ENCODE peak calls at places on chromosome 14, in seven cellular contexts. T, D, W, I, X, Q and E are unnamed samples.

GRCh38 chr14:94295360-94296180 is 2.5 kb upstream of the SERPINA10 start:
- DNase-seq in I (no peak), Q (no peak), D (no peak), T (no peak), W (no peak), X (no peak), E (no peak)

GRCh38 chr14:72178517-72178916 is 246.3 kb downstream of the RGS6 start:
- DNase-seq in T (no peak), X (no peak), I (no peak), W (no peak), D (no peak), Q (no peak), E (peak; percentile 6)

GRCh38 chr14:55847766-55848165 is 267.8 kb downstream of the KTN1 start:
- DNase-seq in I (no peak), T (no peak), W (no peak), D (no peak), Q (no peak), X (no peak), E (no peak)

GRCh38 chr14:37591941-37592287 is 3.1 kb downstream of the FOXA1 start:
- DNase-seq in T (no peak), X (no peak), Q (no peak), D (no peak), I (no peak), W (no peak), E (no peak)

GRCh38 chr14:82345149-82345548 is 811.5 kb upstream of the SEL1L start:
- DNase-seq in W (no peak), D (no peak), Q (no peak), I (no peak), T (no peak), X (no peak), E (no peak)

GRCh38 chr14:67680121-67680602 is 5.7 kb upstream of the VTI1B start:
- DNase-seq in X (peak; percentile 81), D (peak; percentile 90), T (no peak), W (no peak), I (no peak), Q (no peak), E (no peak)

GRCh38 chr14:94164685-94165431 is 9.3 kb upstream of the PPP4R4 start:
- DNase-seq in W (no peak), T (no peak), X (no peak), Q (no peak), D (no peak), I (no peak), E (no peak)

GRCh38 chr14:35254736-35255135 is 37.4 kb upstream of the PSMA6 start:
- DNase-seq in X (no peak), D (peak; percentile 64), W (no peak), T (no peak), I (no peak), Q (no peak), E (no peak)

GRCh38 chr14:102020058-102020971 is 55.9 kb downstream of the DYNC1H1 start:
- DNase-seq in Q (no peak), D (no peak), W (no peak), I (no peak), X (no peak), T (no peak), E (no peak)

GRCh38 chr14:62269204-62269603 is 507.0 kb downstream of the SNAPC1 start:
- DNase-seq in T (no peak), W (no peak), D (no peak), Q (no peak), X (no peak), I (no peak), E (no peak)

GRCh38 chr14:66403183-66403582 is 83.0 kb upstream of the CCDC196 start:
- DNase-seq in D (no peak), Q (peak; percentile 40), I (no peak), X (peak; percentile 0), W (no peak), T (no peak), E (no peak)

GRCh38 chr14:32618991-32619390 is 289.9 kb downstream of the AKAP6 start:
- DNase-seq in T (no peak), D (no peak), X (no peak), I (no peak), Q (no peak), W (no peak), E (no peak)

GRCh38 chr14:22391908-22392307 is 197.1 kb downstream of the DAD1 start:
- DNase-seq in Q (peak; percentile 73), X (peak; percentile 62), W (peak; percentile 34), D (peak; percentile 68), I (peak; percentile 41), T (peak; percentile 28), E (peak; percentile 46)

GRCh38 chr14:66119805-66120204 is 366.4 kb upstream of the CCDC196 start:
- DNase-seq in D (no peak), X (no peak), W (no peak), I (no peak), T (no peak), Q (no peak), E (no peak)

GRCh38 chr14:78310263-78310662 is 140.1 kb downstream of the NRXN3 start:
- DNase-seq in I (no peak), Q (no peak), T (no peak), W (no peak), D (no peak), X (no peak), E (no peak)
- TF ChIP-seq YY1 in I (no peak), Q (no peak), T (no peak), W (no peak), D (no peak), X (no peak), E (no peak)

DNA sequence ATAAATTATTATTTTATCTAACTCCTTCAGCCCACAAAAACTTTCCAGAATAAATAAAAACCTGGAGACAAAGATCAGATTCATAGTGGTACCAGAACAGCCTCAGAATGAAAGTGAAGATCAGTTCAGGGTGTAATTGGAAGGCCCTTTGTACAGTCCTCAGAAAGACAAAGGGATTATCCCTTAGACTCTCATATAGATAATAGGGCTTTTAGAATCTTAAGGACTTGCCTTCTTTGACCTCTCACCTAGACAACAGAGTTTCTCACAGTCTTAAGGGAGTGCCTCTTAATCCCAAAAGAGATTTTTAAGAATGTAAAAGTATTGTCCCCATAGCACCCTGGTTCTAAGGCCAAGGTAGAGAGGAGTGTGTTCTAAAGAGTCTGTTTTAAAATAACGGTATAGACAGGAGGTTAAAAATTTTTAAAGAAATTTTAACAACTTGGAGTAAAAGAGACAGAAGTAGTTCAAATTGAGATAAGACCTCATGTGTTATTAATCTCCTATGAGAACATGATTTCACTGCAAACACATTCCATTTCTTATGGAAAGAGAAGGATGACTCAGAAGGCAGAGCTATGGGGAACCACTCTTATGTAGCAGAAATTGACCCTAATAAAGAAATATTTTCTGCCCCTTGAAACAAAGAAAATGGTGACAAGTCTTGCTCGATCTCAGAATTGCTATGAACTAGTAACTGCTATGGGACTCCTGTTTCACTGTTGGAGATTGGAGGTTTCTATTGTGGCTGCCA is 24.2 kb upstream of the NOVA1 start:
- DNase-seq in I (no peak), D (no peak), X (no peak), W (no peak), Q (no peak), T (no peak), E (no peak)
- TF ChIP-seq YY1 in I (no peak), D (no peak), X (no peak), W (no peak), Q (no peak), T (no peak), E (no peak)

GRCh38 chr14:52902971-52903385 is 47.9 kb downstream of the FERMT2 start:
- DNase-seq in I (no peak), X (no peak), D (no peak), W (no peak), Q (no peak), T (no peak), E (no peak)

GRCh38 chr14:52895000-52895399 is 55.9 kb downstream of the FERMT2 start:
- DNase-seq in X (no peak), I (no peak), D (no peak), W (no peak), T (peak; percentile 15), Q (no peak), E (no peak)

GRCh38 chr14:52906141-52906601 is 44.7 kb downstream of the FERMT2 start:
- DNase-seq in D (no peak), Q (no peak), T (peak; percentile 71), X (no peak), W (no peak), I (no peak), E (no peak)

GRCh38 chr14:52901357-52901980 is 49.4 kb downstream of the FERMT2 start:
- DNase-seq in Q (no peak), W (no peak), X (no peak), D (no peak), T (no peak), I (no peak), E (no peak)

DNA sequence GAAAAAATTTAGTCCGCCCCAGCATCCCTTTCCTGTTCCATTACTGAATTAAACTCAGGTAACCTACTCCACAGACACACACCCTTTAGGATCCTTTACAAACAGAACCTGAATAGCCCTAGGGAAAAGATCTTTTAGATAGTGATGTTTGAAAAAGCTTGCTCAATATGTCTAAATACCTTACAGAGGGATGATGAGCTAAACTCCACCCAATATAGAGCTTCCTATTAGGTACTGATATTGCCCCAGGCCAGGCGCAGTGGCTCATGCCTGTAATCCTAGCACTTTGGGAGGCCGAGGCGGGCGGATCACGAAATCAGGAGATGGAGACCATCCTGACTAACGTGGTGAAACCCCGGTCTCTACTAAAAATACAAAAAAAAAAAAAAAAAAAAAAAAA is 50.1 kb downstream of the FERMT2 start:
- DNase-seq in T (no peak), W (no peak), D (no peak), X (no peak), I (no peak), Q (no peak), E (no peak)
- TF ChIP-seq YY1 in T (no peak), W (no peak), D (no peak), X (no peak), I (no peak), Q (no peak), E (no peak)

DNA sequence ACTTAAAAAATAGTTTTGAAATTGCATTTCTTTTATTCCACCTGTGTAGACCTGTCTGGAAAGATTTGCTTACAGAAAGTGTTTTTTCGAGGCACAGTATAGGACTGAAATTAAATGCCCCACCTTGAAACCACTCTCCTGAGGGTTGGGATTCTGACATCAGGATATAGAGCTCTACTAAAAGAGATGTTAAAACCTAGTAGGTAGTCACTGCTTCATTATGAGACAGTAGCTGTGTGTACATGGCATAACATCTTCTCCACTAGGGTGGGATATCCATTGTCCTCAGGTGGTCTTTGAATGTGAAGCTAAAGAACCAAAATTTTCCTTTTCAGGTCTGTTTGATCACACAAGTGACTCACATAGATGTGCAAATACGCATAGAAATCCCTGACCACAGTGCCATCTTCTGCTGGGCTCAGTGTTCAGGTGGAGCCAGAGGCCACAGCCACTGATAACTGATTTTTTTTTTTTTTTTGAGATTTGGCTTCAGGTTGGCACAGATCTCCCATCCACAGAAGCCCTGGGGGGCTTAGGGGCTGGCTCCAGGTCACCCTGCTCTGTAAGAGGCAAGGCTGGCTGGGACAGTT is 125.6 kb downstream of the DAAM1 start:
- DNase-seq in X (no peak), T (no peak), W (no peak), D (no peak), I (no peak), Q (peak; percentile 69), E (no peak)
- TF ChIP-seq YY1 in X (no peak), T (no peak), W (no peak), D (no peak), I (no peak), Q (no peak), E (no peak)

DNA sequence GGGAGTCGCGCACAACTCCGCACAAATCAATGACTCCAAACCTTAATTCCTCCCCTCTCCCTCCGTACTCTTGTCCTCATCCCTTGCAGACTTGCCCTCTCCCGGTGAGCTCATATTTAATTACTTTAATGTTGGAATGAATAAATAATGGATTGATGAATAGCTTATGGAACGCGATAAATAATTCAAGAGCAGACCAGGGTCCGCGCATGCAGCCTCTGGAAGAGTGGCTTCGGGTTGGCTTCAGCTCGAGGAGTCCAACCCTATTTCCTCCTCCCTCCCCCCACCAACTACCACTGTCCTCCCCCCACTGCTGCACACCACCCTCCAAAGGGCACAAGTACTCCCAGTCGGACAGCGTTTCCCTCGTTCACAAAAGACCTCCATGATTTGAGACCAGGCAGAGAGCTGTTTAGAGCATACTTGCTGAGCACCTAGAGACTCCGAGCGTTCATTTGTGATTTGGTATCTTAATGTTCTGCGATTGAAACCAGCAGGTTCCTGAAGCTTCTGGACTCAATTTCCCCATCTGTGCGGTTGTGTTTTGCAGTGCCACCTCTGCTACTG is 621 bp upstream of the SIX1 start:
- DNase-seq in Q (no peak), T (no peak), W (no peak), X (no peak), I (no peak), D (no peak), E (no peak)
- TF ChIP-seq YY1 in Q (no peak), T (no peak), W (no peak), X (no peak), I (no peak), D (no peak), E (no peak)